ENCODE peak calls at places on chromosomes 11 and 22, in seven cellular contexts. O, K, D, N, Z, Y and W are unnamed samples.

GRCh38 chr11:19890308-19890707 is 177.7 kb downstream of the NAV2 start:
- DNase-seq in O (peak; percentile 37), K (no peak), D (no peak), N (no peak), Z (no peak), Y (no peak), W (no peak)

GRCh38 chr11:18775492-18776292 is 15.9 kb downstream of the PTPN5 start:
- DNase-seq in O (peak; percentile 41), K (peak; percentile 64), D (no peak), N (peak; percentile 82), Z (peak; percentile 46), Y (peak; percentile 46), W (peak; percentile 76)

GRCh38 chr11:2428322-2428795 is 16.0 kb downstream of the TRPM5 start:
- DNase-seq in O (peak; percentile 32), K (peak; percentile 52), D (no peak), N (peak; percentile 67), Z (no peak), Y (peak; percentile 61), W (peak; percentile 85)

GRCh38 chr11:124460459-124460858 is 15.0 kb upstream of the OR8B8 start:
- DNase-seq in O (no peak), K (no peak), D (no peak), N (no peak), Z (no peak), Y (no peak), W (no peak)

GRCh38 chr11:17932472-17932871 is 80.4 kb downstream of the SERGEF start:
- DNase-seq in O (no peak), K (no peak), D (no peak), N (peak; percentile 33), Z (no peak), Y (no peak), W (no peak)

GRCh38 chr11:35419713-35420333 is 465 bp upstream of the SLC1A2 start:
- DNase-seq in O (no peak), K (no peak), D (no peak), N (no peak), Z (no peak), Y (no peak), W (peak; percentile 71)

GRCh38 chr11:18265949-18266348 is at the start of gene SAA1:
- DNase-seq in O (no peak), K (no peak), D (no peak), N (no peak), Z (no peak), Y (no peak), W (no peak)

GRCh38 chr11:70466154-70466553 is 67.8 kb downstream of the CTTN start:
- DNase-seq in O (no peak), K (no peak), D (no peak), N (peak; percentile 25), Z (no peak), Y (no peak), W (no peak)

GRCh38 chr11:134278356-134278755 is 2.2 kb downstream of the GLB1L3 start:
- DNase-seq in O (no peak), K (no peak), D (no peak), N (no peak), Z (no peak), Y (no peak), W (no peak)

GRCh38 chr11:21398195-21398594 is 728.8 kb downstream of the NELL1 start:
- DNase-seq in O (no peak), K (no peak), D (no peak), N (no peak), Z (no peak), Y (no peak), W (no peak)

GRCh38 chr11:30128269-30128932 is 102.4 kb upstream of the FSHB start:
- DNase-seq in O (peak; percentile 31), K (peak; percentile 12), D (no peak), N (peak; percentile 18), Z (no peak), Y (peak; percentile 10), W (peak; percentile 20)

GRCh38 chr22:47695176-47695575 is 932.7 kb downstream of the TBC1D22A start:
- DNase-seq in O (no peak), K (no peak), D (peak; percentile 26), N (no peak), Z (no peak), Y (no peak), W (no peak)

GRCh38 chr22:46547883-46548244 is 10.4 kb upstream of the CELSR1 start:
- DNase-seq in O (peak; percentile 80), K (no peak), D (no peak), N (no peak), Z (no peak), Y (peak; percentile 58), W (no peak)

GRCh38 chr11:60785806-60786361 is 751 bp downstream of the MS4A10 start:
- DNase-seq in O (peak; percentile 34), K (no peak), D (no peak), N (no peak), Z (no peak), Y (no peak), W (no peak)

GRCh38 chr11:72625746-72626636 is 48.2 kb downstream of the PDE2A start:
- DNase-seq in O (peak; percentile 85), K (no peak), D (no peak), N (peak; percentile 38), Z (no peak), Y (peak; percentile 53), W (peak; percentile 84)

GRCh38 chr11:75557649-75558494 is 4.2 kb upstream of the SERPINH1 start:
- DNase-seq in O (peak; percentile 76), K (no peak), D (no peak), N (no peak), Z (no peak), Y (no peak), W (no peak)
- H3K9ac ChIP-seq in O (peak overlapping the region; percentile 10), K (no peak overlapping the region), D (no peak overlapping the region), N (peak overlapping the region; percentile 41), Z (no peak overlapping the region), Y (no peak overlapping the region), W (no peak overlapping the region)

GRCh38 chr11:93291889-93292288 is 38.7 kb upstream of the DEUP1 start:
- DNase-seq in O (no peak), K (no peak), D (no peak), N (no peak), Z (no peak), Y (no peak), W (no peak)

GRCh38 chr11:93288767-93289166 is 41.8 kb upstream of the DEUP1 start:
- DNase-seq in O (no peak), K (no peak), D (peak; percentile 8), N (no peak), Z (no peak), Y (no peak), W (no peak)

GRCh38 chr11:93291146-93291545 is 39.4 kb upstream of the DEUP1 start:
- DNase-seq in O (no peak), K (no peak), D (no peak), N (no peak), Z (no peak), Y (no peak), W (no peak)

GRCh38 chr11:93288079-93288478 is 42.5 kb upstream of the DEUP1 start:
- DNase-seq in O (no peak), K (no peak), D (peak; percentile 44), N (no peak), Z (no peak), Y (no peak), W (no peak)

DNA sequence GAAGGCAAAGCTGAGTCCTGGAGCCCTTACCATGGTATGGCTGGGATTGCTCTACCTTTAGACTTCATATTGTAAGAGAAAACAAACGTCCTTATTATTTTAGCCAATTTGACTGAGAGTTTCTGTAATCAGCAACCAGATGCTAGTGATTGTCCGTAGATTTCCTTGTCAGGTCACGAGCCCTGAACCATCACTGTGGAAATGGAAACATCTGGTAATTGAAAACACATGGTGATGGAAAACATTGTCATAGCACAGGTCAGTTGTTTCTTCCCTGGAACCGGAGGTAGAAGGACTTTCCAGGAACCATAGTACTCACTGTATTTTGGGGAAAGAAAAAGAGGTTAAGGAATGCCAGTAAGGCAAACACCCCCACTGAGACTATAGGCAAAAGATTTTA is 40.5 kb upstream of the DEUP1 start:
- DNase-seq in O (no peak), K (no peak), D (no peak), N (no peak), Z (no peak), Y (no peak), W (peak; percentile 41)
- TF ChIP-seq MAX in O (no peak), K (no peak), D (no peak), N (no peak), Z (no peak), Y (no peak), W (no peak)

DNA sequence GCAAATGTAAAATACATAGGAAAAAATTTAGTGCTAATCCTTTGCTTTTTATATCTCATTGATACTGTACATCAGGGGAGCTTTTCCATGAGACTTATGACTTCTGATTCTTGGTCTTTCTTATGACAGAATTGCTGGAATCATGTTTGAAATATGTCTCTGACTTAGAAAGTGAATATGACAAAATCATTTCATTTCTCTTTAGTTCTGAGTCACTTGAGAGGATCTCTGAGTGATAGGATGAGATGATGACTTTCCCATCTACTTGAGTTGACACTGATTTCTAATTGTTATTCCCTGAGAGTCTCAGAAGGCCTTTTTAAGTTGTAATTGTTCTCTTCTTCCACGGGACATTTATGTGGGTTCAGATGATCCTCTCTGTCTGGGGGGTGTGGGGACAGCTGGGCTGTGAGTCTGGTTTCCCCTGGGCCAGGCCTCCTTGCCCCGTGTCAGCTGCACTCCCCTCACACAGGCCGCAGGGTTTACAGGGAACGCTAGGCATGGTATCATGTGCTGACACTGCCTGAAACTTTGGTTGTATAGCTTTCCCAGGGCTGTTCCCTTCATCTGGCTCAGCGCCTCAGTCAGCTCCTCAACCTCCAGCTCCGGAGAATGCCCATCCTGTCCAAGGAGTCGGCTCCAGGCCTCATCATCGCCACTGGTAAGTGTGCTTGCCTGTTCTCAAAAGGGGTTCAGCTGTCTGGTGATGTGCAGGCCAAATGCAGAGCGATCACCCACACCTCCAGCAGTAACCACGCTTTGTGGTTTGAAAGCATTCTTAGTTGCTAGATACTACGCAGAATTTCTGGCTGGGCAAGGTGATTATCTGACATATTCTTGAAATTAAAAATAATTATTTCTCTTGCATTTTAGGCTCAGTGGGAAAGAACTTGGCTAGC is 69.5 kb upstream of the SORL1-AS1 start:
- DNase-seq in O (no peak), K (no peak), D (no peak), N (no peak), Z (no peak), Y (no peak), W (no peak)
- H3K27ac ChIP-seq in O (no peak overlapping the region), K (no peak overlapping the region), D (peak overlapping the region; percentile 30), N (no peak overlapping the region), Z (no peak overlapping the region), Y (no peak overlapping the region), W (no peak overlapping the region)

GRCh38 chr22:30273196-30273595 is 6.5 kb upstream of the OSM start:
- DNase-seq in O (no peak), K (no peak), D (no peak), N (no peak), Z (no peak), Y (no peak), W (no peak)
- H3K9ac ChIP-seq in O (no peak overlapping the region), K (no peak overlapping the region), D (no peak overlapping the region), N (peak overlapping the region; percentile 9), Z (no peak overlapping the region), Y (no peak overlapping the region), W (no peak overlapping the region)